ENCODE peak calls at places on chromosomes 6 and 20, in ten cellular contexts. J is upper lobe of right lung, O is AG04450, Z is neuronal stem cell, D is SK-N-MC, Y is breast epithelium, S is colonic mucosa, F is A549, V is OCI-LY7, B is Panc1. M is an unnamed sample. For H3K9me3, the result is how much of the 10 kb centered on the place peaks cover.

GRCh38 chr6:112180095-112180820 is 74.1 kb downstream of the LAMA4 start:
- DNase-seq in J (no peak), O (peak), Z (peak), D (peak), Y (no peak), S (peak), F (peak), V (peak), B (peak), M (peak)

GRCh38 chr6:166460473-166461437 is 78.0 kb upstream of the MPC1 start:
- DNase-seq in J (peak), O (no peak), Z (no peak), D (peak), Y (no peak), S (no peak), F (no peak), V (peak), B (no peak), M (peak)

GRCh38 chr20:46973801-46974200 is 79.2 kb downstream of the EYA2 start:
- DNase-seq in J (no peak), O (no peak), Z (no peak), D (no peak), Y (no peak), S (no peak), F (no peak), V (no peak), B (no peak), M (no peak)

GRCh38 chr6:17431581-17431980 is 38.2 kb downstream of the CAP2 start:
- DNase-seq in J (no peak), O (peak), Z (no peak), D (no peak), Y (no peak), S (no peak), F (peak), V (no peak), B (no peak), M (peak)

GRCh38 chr6:149331871-149332270 is 14.4 kb downstream of the TAB2 start:
- DNase-seq in J (no peak), O (no peak), Z (no peak), D (no peak), Y (no peak), S (no peak), F (no peak), V (no peak), B (no peak), M (no peak)

GRCh38 chr6:166411271-166411670 is 28.5 kb upstream of the MPC1 start:
- DNase-seq in J (no peak), O (no peak), Z (no peak), D (no peak), Y (no peak), S (no peak), F (no peak), V (no peak), B (no peak), M (no peak)

GRCh38 chr6:93784794-93785757 is 365.7 kb upstream of the EPHA7 start:
- DNase-seq in J (no peak), O (no peak), Z (no peak), D (no peak), Y (no peak), S (no peak), F (peak), V (no peak), B (peak), M (peak)

GRCh38 chr6:136307351-136307750 is 17.7 kb upstream of the BCLAF1 start:
- DNase-seq in J (no peak), O (no peak), Z (no peak), D (no peak), Y (no peak), S (no peak), F (no peak), V (no peak), B (no peak), M (no peak)

GRCh38 chr6:94401311-94401710 is 982.0 kb upstream of the EPHA7 start:
- DNase-seq in J (no peak), O (no peak), Z (no peak), D (no peak), Y (no peak), S (no peak), F (no peak), V (no peak), B (no peak), M (no peak)

GRCh38 chr20:20711413-20711812 is 1.0 kb downstream of the RALGAPA2 start:
- DNase-seq in J (no peak), O (no peak), Z (no peak), D (no peak), Y (no peak), S (peak), F (no peak), V (peak), B (no peak), M (no peak)

GRCh38 chr20:63097336-63097831 is 90.6 kb upstream of the BHLHE23 start:
- DNase-seq in J (no peak), O (no peak), Z (no peak), D (no peak), Y (peak), S (no peak), F (no peak), V (no peak), B (no peak), M (no peak)

GRCh38 chr20:51525241-51526104 is 17.0 kb downstream of the NFATC2 start:
- DNase-seq in J (no peak), O (no peak), Z (no peak), D (no peak), Y (no peak), S (peak), F (no peak), V (peak), B (no peak), M (no peak)

GRCh38 chr20:41178904-41179432 is 41.6 kb downstream of the PLCG1 start:
- DNase-seq in J (no peak), O (no peak), Z (no peak), D (no peak), Y (peak), S (no peak), F (no peak), V (no peak), B (no peak), M (no peak)

GRCh38 chr6:28370440-28370839 is 20.7 kb downstream of the ZKSCAN3 start:
- DNase-seq in J (no peak), O (no peak), Z (no peak), D (no peak), Y (no peak), S (no peak), F (no peak), V (no peak), B (no peak), M (no peak)

GRCh38 chr6:20403766-20404640 is 2.3 kb downstream of the E2F3 start:
- DNase-seq in J (no peak), O (no peak), Z (peak), D (no peak), Y (no peak), S (peak), F (peak), V (peak), B (peak), M (peak)

GRCh38 chr6:39361657-39362486 is 39.4 kb upstream of the KCNK16 start:
- DNase-seq in J (peak), O (peak), Z (peak), D (no peak), Y (no peak), S (peak), F (peak), V (peak), B (peak), M (peak)

GRCh38 chr6:33846226-33846625 is 42.4 kb upstream of the MLN start:
- DNase-seq in J (no peak), O (no peak), Z (no peak), D (no peak), Y (no peak), S (no peak), F (no peak), V (no peak), B (no peak), M (no peak)

GRCh38 chr6:39289490-39289889 is 24.7 kb downstream of the KCNK17 start:
- DNase-seq in J (no peak), O (no peak), Z (no peak), D (no peak), Y (no peak), S (no peak), F (no peak), V (no peak), B (no peak), M (no peak)

DNA sequence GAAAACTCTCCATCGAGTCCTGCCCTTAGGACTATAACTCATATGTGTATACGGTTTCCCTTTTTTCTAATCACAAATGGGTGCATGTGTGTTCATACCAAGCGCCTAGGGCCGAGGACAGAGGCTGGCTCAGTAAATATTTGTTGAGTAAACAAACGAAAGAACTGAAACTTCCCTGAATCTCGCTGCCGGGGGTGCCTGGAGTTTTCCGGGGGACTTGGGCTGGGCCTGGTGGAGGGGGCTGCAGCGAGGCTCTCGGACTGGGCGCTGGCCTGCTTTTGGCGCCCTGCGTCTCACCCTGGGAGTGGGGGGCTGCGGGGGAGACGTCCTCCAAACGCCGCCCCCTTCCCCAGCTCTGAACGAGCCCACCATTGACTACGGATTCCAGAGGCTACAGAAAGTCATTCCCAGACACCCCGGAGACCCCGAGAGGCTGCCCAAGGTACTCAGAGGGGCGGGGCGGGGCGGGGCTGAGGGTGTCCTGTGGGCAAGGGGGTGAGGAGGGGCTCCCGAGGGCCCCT is 49.0 kb downstream of the CPXM1 start:
- DNase-seq in J (no peak), O (no peak), Z (no peak), D (no peak), Y (no peak), S (peak), F (peak), V (no peak), B (no peak), M (peak)
- H3K4me3 ChIP-seq in J (peak), O (peak), Z (no peak), D (peak), Y (peak), S (peak), F (peak), V (no peak), B (peak), M (peak)

GRCh38 chr20:29740601-29740950 is 1516.9 kb upstream of the DEFB115 start:
- DNase-seq in J (peak), O (no peak), Z (no peak), D (no peak), Y (no peak), S (no peak), F (no peak), V (no peak), B (no peak), M (no peak)

GRCh38 chr20:29741894-29742698 is 1515.4 kb upstream of the DEFB115 start:
- DNase-seq in J (peak), O (no peak), Z (no peak), D (no peak), Y (no peak), S (no peak), F (no peak), V (no peak), B (no peak), M (no peak)

GRCh38 chr20:29742699-29743100 is 1514.8 kb upstream of the DEFB115 start:
- DNase-seq in J (peak), O (no peak), Z (no peak), D (no peak), Y (no peak), S (no peak), F (no peak), V (no peak), B (no peak), M (no peak)

GRCh38 chr20:29741594-29741893 is 1515.9 kb upstream of the DEFB115 start:
- DNase-seq in J (no peak), O (no peak), Z (no peak), D (no peak), Y (no peak), S (no peak), F (no peak), V (no peak), B (no peak), M (no peak)

DNA sequence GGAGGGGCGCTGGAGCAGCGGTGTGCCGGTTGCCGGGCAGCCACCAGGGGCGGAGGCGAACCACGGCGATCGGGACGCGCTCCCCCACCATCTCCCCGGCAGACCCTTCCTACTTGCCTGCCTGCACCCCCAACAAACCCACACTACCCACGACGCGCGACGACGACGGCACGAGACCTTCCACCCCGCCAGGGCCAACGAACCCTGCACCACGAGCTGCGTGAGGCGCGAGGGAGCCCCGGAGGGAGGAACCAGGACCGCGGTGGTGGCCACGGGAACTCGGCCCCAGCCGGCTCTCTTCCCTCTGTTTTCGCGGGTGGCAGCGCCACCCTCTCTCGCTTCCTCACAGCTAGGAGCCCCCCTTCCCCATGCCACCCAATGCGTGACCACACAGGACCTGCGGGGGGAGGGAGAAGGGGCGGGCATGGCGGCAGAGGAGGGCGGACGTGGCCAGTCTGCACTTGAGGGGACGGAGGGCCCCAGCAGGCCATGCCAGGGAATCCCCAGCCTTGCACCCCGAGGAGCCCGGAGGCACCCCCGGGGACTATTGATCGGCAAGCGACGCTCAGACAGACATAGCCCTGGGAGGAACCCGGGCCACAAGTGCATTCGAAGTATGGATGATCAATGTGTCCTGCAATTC is 1516.4 kb upstream of the DEFB115 start:
- DNase-seq in J (peak), O (no peak), Z (no peak), D (no peak), Y (no peak), S (no peak), F (no peak), V (no peak), B (no peak), M (no peak)
- H3K9me3 ChIP-seq in J (under half), O (half or more), Z (under half), D (under half), Y (under half), S (under half), F (under half), V (under half), B (under half), M (under half)

DNA sequence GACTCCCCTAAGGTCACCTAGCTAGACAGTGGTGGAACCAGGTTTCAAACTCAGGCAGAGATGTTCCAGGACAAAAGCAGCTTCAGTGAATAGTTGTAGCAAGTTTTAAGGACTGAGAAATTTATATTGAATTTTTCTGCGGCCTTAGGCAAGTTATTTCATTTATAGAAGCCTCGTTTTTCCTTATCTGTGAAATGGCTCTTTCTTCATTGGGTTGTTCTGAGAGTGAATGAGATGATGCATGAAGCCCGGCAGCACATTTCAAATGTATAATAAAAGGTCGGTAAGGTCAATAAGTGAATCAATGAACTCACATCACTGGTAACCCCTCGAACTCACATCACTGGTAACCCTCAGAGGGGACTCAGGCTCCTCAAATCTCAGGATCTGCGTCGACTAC is 1.1 kb upstream of the GMPR start:
- DNase-seq in J (no peak), O (no peak), Z (no peak), D (no peak), Y (no peak), S (no peak), F (no peak), V (no peak), B (no peak), M (no peak)
- H3K4me3 ChIP-seq in J (no peak), O (no peak), Z (no peak), D (no peak), Y (no peak), S (no peak), F (no peak), V (no peak), B (no peak), M (no peak)

DNA sequence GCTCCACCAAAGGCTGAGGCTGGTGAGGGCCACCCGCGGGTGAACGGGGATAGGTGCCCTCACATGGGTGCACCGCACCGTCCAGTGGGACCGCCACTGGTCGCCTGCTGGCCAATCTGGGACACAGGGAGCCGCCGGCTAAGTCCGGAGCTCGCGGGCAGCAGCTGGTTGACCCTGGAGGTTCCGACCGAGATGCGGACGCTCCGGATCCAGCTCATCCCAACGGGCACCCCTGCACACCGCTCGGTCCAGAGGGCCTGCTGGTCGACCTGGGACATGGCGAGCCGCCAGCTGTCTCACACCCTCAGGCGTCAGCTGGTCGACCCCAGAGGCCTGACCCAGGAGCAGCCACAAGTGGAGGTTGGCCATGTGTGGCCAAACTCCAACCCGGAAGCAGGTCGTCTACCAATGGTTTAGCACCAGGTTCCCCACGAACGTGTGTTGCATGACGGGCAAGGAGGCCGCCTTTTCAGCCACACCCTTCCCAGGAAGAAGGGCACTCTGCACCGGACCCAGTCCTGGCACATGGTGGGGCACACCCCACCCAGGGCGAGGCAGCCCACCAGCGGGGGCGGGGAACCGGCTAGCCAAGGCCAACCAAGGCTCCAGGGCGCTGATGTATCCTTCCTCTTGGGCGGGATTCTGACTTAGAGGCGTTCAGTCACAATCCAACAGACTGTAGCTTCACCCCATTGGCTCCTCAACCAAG is 746.0 kb upstream of the DEFB115 start:
- DNase-seq in J (no peak), O (no peak), Z (no peak), D (no peak), Y (no peak), S (no peak), F (no peak), V (no peak), B (no peak), M (no peak)
- H3K9me3 ChIP-seq in J (under half), O (half or more), Z (under half), D (under half), Y (under half), S (under half), F (under half), V (under half), B (under half), M (under half)

DNA sequence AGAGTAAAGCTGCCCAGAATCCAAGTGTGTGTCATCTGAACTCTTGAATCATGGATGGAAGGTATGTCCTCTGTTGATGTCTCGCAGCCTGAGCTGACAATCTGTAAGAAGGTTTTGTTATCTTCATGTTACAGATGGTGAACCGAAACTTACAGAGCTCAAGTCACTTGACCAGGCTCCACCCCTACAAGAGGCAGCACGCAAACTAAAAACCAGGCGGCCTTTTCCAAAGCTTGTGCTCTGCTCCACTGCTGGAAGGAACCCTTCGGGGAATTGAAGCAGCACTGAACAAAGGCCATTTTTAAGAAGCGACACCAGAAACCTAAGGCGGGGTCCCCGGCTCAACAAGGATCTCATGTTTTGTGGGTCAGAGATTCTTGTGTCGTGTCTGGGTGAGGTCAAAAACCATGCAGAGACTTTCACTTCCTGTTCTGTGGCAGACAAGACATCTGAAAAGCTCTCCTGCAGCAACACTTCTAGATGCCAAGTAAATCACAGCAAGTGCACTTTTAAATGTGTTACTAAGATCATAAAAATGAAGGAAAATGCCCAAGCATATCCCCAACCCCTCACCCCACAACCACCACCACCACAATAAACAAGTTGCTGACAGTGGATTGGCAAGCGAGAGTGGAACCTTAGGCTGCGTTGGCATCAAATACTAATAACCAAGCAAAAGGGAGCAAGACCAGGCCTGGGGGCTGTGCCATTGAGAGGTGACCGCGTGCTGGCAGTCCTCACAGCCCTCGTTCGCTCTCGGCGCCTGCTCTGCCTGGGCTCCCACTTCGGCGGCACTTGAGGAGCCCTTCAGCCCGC is 27.3 kb downstream of the NQO2 start:
- DNase-seq in J (no peak), O (no peak), Z (no peak), D (no peak), Y (no peak), S (no peak), F (no peak), V (peak), B (no peak), M (no peak)
- H3K4me3 ChIP-seq in J (no peak), O (no peak), Z (no peak), D (no peak), Y (no peak), S (no peak), F (no peak), V (peak), B (no peak), M (no peak)